ENCODE peak calls at places on chromosomes 12 and 14, in nine cellular contexts. One of them, this sample, is unnamed.

GRCh38 chr12:88299567-88300101 is 157.5 kb downstream of the TMTC3 start:
- DNase-seq in LoVo: peak; percentile 27
- DNase-seq in T1000: peak; percentile 100
- DNase-seq in NCI-H1092 treated with DMSO at 0.1 percent for 48 hours: no peak
- DNase-seq in ACHN: peak; percentile 72
- DNase-seq in activated CD4-positive, CD25-positive, alpha-beta regulatory T cell: no peak
- DNase-seq in GM20000: peak; percentile 41
- DNase-seq in stimulated activated CD8-positive, alpha-beta memory T cell treated with anti-CD3 and anti-CD28 coated beads, Interleukin-15, amount 100 ng/mL, for 24 hours: no peak
- DNase-seq in fibroblast of pulmonary artery: peak; percentile 92
- DNase-seq in this sample: no peak

GRCh38 chr14:22893706-22894105 is 10.7 kb downstream of the REM2 start:
- DNase-seq in fibroblast of pulmonary artery: no peak
- DNase-seq in T1000: no peak
- DNase-seq in LoVo: no peak
- DNase-seq in stimulated activated CD8-positive, alpha-beta memory T cell treated with anti-CD3 and anti-CD28 coated beads, Interleukin-15, amount 100 ng/mL, for 24 hours: no peak
- DNase-seq in GM20000: no peak
- DNase-seq in ACHN: no peak
- DNase-seq in activated CD4-positive, CD25-positive, alpha-beta regulatory T cell: no peak
- DNase-seq in NCI-H1092 treated with DMSO at 0.1 percent for 48 hours: no peak
- DNase-seq in this sample: peak; percentile 45

GRCh38 chr12:13592063-13592942 is 389.1 kb downstream of the GRIN2B start:
- DNase-seq in NCI-H1092 treated with DMSO at 0.1 percent for 48 hours: no peak
- DNase-seq in T1000: no peak
- DNase-seq in fibroblast of pulmonary artery: peak; percentile 36
- DNase-seq in activated CD4-positive, CD25-positive, alpha-beta regulatory T cell: no peak
- DNase-seq in stimulated activated CD8-positive, alpha-beta memory T cell treated with anti-CD3 and anti-CD28 coated beads, Interleukin-15, amount 100 ng/mL, for 24 hours: no peak
- DNase-seq in GM20000: peak; percentile 11
- DNase-seq in ACHN: no peak
- DNase-seq in LoVo: no peak
- DNase-seq in this sample: no peak

GRCh38 chr12:117342682-117343081 is 18.7 kb downstream of the NOS1 start:
- DNase-seq in T1000: no peak
- DNase-seq in GM20000: no peak
- DNase-seq in stimulated activated CD8-positive, alpha-beta memory T cell treated with anti-CD3 and anti-CD28 coated beads, Interleukin-15, amount 100 ng/mL, for 24 hours: no peak
- DNase-seq in activated CD4-positive, CD25-positive, alpha-beta regulatory T cell: no peak
- DNase-seq in NCI-H1092 treated with DMSO at 0.1 percent for 48 hours: no peak
- DNase-seq in fibroblast of pulmonary artery: no peak
- DNase-seq in LoVo: peak; percentile 23
- DNase-seq in ACHN: no peak
- DNase-seq in this sample: no peak

GRCh38 chr14:38044710-38045109 is 163.0 kb upstream of the SSTR1 start:
- DNase-seq in activated CD4-positive, CD25-positive, alpha-beta regulatory T cell: no peak
- DNase-seq in LoVo: no peak
- DNase-seq in stimulated activated CD8-positive, alpha-beta memory T cell treated with anti-CD3 and anti-CD28 coated beads, Interleukin-15, amount 100 ng/mL, for 24 hours: no peak
- DNase-seq in fibroblast of pulmonary artery: no peak
- DNase-seq in NCI-H1092 treated with DMSO at 0.1 percent for 48 hours: no peak
- DNase-seq in T1000: no peak
- DNase-seq in GM20000: no peak
- DNase-seq in ACHN: no peak
- DNase-seq in this sample: no peak

GRCh38 chr12:101327547-101327946 is 47.6 kb downstream of the UTP20 start:
- DNase-seq in T1000: no peak
- DNase-seq in LoVo: no peak
- DNase-seq in stimulated activated CD8-positive, alpha-beta memory T cell treated with anti-CD3 and anti-CD28 coated beads, Interleukin-15, amount 100 ng/mL, for 24 hours: no peak
- DNase-seq in fibroblast of pulmonary artery: no peak
- DNase-seq in activated CD4-positive, CD25-positive, alpha-beta regulatory T cell: no peak
- DNase-seq in NCI-H1092 treated with DMSO at 0.1 percent for 48 hours: no peak
- DNase-seq in GM20000: no peak
- DNase-seq in ACHN: no peak
- DNase-seq in this sample: no peak

GRCh38 chr12:54526800-54527630 is 22.4 kb upstream of the PDE1B start:
- DNase-seq in activated CD4-positive, CD25-positive, alpha-beta regulatory T cell: no peak
- DNase-seq in ACHN: peak; percentile 70
- DNase-seq in stimulated activated CD8-positive, alpha-beta memory T cell treated with anti-CD3 and anti-CD28 coated beads, Interleukin-15, amount 100 ng/mL, for 24 hours: no peak
- DNase-seq in LoVo: no peak
- DNase-seq in T1000: peak; percentile 96
- DNase-seq in GM20000: peak; percentile 27
- DNase-seq in fibroblast of pulmonary artery: peak; percentile 24
- DNase-seq in NCI-H1092 treated with DMSO at 0.1 percent for 48 hours: peak; percentile 56
- DNase-seq in this sample: peak; percentile 59

GRCh38 chr14:56117765-56118610 is at the start of gene PELI2:
- DNase-seq in LoVo: peak; percentile 69
- DNase-seq in NCI-H1092 treated with DMSO at 0.1 percent for 48 hours: peak; percentile 93
- DNase-seq in T1000: peak; percentile 62
- DNase-seq in activated CD4-positive, CD25-positive, alpha-beta regulatory T cell: peak; percentile 40
- DNase-seq in GM20000: peak; percentile 82
- DNase-seq in stimulated activated CD8-positive, alpha-beta memory T cell treated with anti-CD3 and anti-CD28 coated beads, Interleukin-15, amount 100 ng/mL, for 24 hours: peak; percentile 37
- DNase-seq in fibroblast of pulmonary artery: peak; percentile 83
- DNase-seq in ACHN: peak; percentile 27
- DNase-seq in this sample: peak; percentile 76

This sample was measured in NAMALWA.